ENCODE peak calls at places on chromosomes 13 and 19, in five cellular contexts. D, V, J, G and Y are unnamed samples.

GRCh38 chr19:7506385-7507328 is 9.2 kb upstream of the ZNF358 start:
- DNase-seq in D (peak), V (peak), J (peak), G (peak), Y (peak)

GRCh38 chr19:49148784-49149651 is 6.2 kb downstream of the HRC start:
- DNase-seq in D (peak), V (peak), J (peak), G (peak), Y (peak)

GRCh38 chr13:36819064-36819810 is at the start of gene RFXAP:
- DNase-seq in D (peak), V (peak), J (peak), G (peak), Y (peak)

GRCh38 chr13:53005631-53006030 is 23.0 kb upstream of the OLFM4 start:
- DNase-seq in D (no peak), V (no peak), J (no peak), G (no peak), Y (no peak)

GRCh38 chr13:78437781-78438180 is 165.6 kb downstream of the POU4F1 start:
- DNase-seq in D (no peak), V (no peak), J (no peak), G (no peak), Y (no peak)

GRCh38 chr19:48329167-48329891 is 4.0 kb downstream of the EMP3 start:
- DNase-seq in D (no peak), V (peak), J (no peak), G (peak), Y (peak)

GRCh38 chr19:50896591-50897190 is 14.5 kb downstream of the KLK4 start:
- DNase-seq in D (peak), V (peak), J (no peak), G (peak), Y (no peak)

GRCh38 chr19:6412111-6412999 is 12.3 kb downstream of the KHSRP start:
- DNase-seq in D (no peak), V (peak), J (no peak), G (no peak), Y (no peak)

GRCh38 chr19:49567722-49568454 is 12.5 kb downstream of the NOSIP start:
- DNase-seq in D (no peak), V (no peak), J (no peak), G (no peak), Y (peak)

GRCh38 chr19:35713904-35714440 is 3.8 kb upstream of the KMT2B start:
- DNase-seq in D (no peak), V (no peak), J (no peak), G (no peak), Y (no peak)

GRCh38 chr19:35710784-35711723 is 6.7 kb downstream of the ZBTB32 start:
- DNase-seq in D (no peak), V (no peak), J (no peak), G (no peak), Y (no peak)

GRCh38 chr19:35712529-35712909 is 5.3 kb upstream of the KMT2B start:
- DNase-seq in D (no peak), V (no peak), J (no peak), G (no peak), Y (no peak)

GRCh38 chr19:35714601-35715354 is 3.0 kb upstream of the KMT2B start:
- DNase-seq in D (no peak), V (no peak), J (no peak), G (no peak), Y (no peak)

GRCh38 chr19:35712910-35713845 is 4.6 kb upstream of the KMT2B start:
- DNase-seq in D (no peak), V (no peak), J (no peak), G (no peak), Y (no peak)
- H3K4me3 ChIP-seq in D (no peak), V (no peak), J (no peak), G (no peak), Y (no peak)

GRCh38 chr13:50106559-50106958 is 91.3 kb downstream of the KCNRG start:
- DNase-seq in D (no peak), V (no peak), J (no peak), G (no peak), Y (no peak)
- H3K4me3 ChIP-seq in D (no peak), V (no peak), J (no peak), G (no peak), Y (no peak)

DNA sequence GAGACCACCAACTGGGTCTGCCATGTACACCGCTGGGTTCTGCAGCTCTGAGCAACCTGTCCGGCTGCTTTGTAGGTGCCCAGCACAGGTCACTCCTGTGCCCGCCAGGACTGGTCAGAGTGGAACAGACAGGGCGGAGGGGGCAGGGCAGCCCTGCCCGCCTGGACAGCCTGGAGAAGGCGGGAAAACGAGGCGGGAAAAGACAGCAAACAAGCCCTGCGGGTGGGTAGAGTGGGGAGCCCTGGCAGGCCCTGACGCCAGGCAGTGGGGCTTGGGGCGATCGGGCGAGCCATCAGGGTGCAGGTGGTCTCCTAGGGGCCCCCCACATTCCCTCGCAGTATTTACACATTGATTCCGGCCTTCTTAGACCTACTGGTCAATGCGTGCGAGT is 525 bp upstream of the UHRF1 start:
- DNase-seq in D (no peak), V (no peak), J (no peak), G (no peak), Y (no peak)
- H3K4me3 ChIP-seq in D (no peak), V (no peak), J (no peak), G (no peak), Y (no peak)

GRCh38 chr13:99256283-99256682 is 1.9 kb downstream of the GPR18 start:
- DNase-seq in D (no peak), V (no peak), J (no peak), G (no peak), Y (no peak)

GRCh38 chr13:99257291-99257690 is 888 bp downstream of the GPR18 start:
- DNase-seq in D (no peak), V (no peak), J (no peak), G (no peak), Y (no peak)

GRCh38 chr13:99255241-99255640 is 2.9 kb downstream of the GPR18 start:
- DNase-seq in D (no peak), V (no peak), J (no peak), G (no peak), Y (no peak)

GRCh38 chr13:99258210-99258860 is at the start of gene GPR18:
- DNase-seq in D (no peak), V (no peak), J (no peak), G (no peak), Y (no peak)

DNA sequence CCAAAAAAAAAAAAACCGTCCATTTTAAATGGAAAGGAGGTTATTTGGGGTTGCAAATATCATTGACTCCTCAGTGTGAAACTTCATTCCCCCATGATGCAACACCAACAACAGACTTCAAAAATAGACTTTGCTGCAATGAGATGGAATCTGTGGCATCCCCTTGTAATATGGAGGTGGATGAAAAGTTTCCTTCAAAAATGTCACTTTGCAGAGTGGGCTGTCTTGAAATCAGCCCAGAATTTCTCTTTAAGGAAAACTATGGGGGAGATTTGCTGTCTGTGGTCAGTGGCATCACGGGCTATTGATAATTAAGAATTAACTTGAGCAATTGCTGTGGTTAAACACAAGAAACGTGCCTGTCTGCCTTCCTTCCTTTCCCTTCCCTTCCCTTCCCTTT is 1.5 kb downstream of the GPR18 start:
- DNase-seq in D (no peak), V (no peak), J (no peak), G (peak), Y (peak)
- H3K4me3 ChIP-seq in D (no peak), V (no peak), J (no peak), G (no peak), Y (no peak)

DNA sequence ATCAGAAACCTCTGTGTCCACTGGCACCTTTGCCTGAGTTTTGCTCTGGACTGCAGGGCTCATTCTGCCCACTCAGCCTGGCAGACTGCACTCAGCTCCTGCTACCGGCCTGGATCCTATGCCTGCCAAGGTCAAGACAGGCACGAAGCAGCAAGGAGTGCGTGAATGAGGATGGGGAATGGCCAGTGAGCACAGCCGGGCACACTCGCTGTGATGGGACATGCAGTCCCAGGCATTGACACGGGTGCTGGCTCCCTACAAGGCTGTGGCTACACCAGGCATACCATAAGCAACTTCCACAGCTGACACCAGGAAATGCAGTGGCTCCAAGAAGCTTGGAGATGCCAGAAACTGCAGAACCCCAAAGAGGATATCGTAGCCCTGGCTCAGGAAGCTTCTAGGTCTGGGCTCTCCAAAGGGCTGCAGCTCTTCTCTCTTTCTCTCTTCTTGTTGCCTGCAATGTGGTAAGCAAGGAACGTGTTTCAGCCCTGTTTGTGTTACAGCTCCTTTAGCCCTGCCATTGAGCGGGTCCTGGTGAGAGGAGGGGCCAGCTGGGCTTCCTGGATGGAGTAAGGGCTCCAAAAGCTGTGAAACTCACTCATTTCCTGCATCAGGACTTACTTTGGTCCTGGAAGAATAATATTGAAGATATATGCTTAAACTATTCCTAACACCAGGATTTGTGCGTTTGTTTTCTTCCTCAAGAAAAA is 832.6 kb upstream of the SLITRK5 start:
- DNase-seq in D (no peak), V (no peak), J (no peak), G (no peak), Y (no peak)
- H3K4me3 ChIP-seq in D (no peak), V (no peak), J (no peak), G (no peak), Y (no peak)

DNA sequence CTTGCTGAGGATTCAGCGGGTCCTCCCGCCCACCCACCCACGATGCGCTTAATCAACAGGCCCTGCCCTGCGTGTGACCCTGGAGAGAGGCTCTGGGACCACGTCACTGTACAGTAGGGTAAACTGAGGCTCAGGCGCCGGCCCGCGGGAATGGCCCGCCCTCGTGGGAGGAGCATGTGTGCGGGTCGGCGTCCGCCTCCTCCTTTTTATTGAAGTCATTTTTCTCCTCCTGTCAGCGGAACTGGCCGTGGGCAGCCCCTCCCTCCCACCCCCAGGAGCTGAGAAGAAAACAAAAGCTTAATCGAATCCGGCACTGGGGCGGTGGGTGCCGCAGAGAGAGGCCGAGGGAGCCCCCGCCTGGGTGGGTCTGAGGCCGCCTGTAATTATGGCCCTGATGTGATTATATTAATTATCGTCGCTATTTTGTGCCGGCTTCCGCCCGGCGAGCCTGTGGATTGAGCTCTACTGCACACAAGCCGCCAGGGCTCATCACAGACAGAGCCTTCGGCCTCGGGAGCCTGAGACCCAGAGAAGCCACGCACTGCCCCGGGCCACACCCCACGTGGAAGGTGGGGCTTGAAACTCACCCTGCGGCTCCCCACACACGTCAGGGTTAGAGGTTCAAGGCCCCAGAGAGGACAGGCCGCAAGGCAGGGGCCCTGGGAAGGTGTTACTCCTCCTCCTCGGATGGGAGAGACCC is 7.0 kb downstream of the C2CD4C start:
- DNase-seq in D (no peak), V (no peak), J (no peak), G (no peak), Y (no peak)
- H3K4me3 ChIP-seq in D (no peak), V (no peak), J (no peak), G (no peak), Y (no peak)